ENCODE peak calls at places on chromosomes 3 and 15, in ten cellular contexts. K is A549, H is prostate gland, R is stomach, M is adrenal gland, V is heart left ventricle, O is body of pancreas, W is suprapubic skin, L is breast epithelium, F is lower leg skin. G is an unnamed sample.

GRCh38 chr3:29465836-29466235 is 185.0 kb downstream of the RBMS3 start:
- DNase-seq in K (no peak), H (no peak), R (no peak), M (no peak), V (no peak), O (no peak), W (no peak), L (no peak), F (no peak), G (peak; percentile 10)

GRCh38 chr15:89155656-89156055 is 65.7 kb downstream of the RLBP1 start:
- DNase-seq in K (no peak), H (no peak), R (no peak), M (peak; percentile 86), V (peak; percentile 86), O (no peak), W (no peak), L (no peak), F (no peak), G (no peak)

GRCh38 chr3:159757341-159758060 is 231.1 kb upstream of the IL12A start:
- DNase-seq in K (no peak), H (no peak), R (no peak), M (no peak), V (no peak), O (no peak), W (no peak), L (no peak), F (no peak), G (no peak)

GRCh38 chr15:84807228-84807627 is 9.9 kb upstream of the ALPK3 start:
- DNase-seq in K (no peak), H (no peak), R (no peak), M (no peak), V (no peak), O (no peak), W (no peak), L (no peak), F (no peak), G (no peak)

GRCh38 chr3:35900079-35900478 is 260.8 kb downstream of the ARPP21 start:
- DNase-seq in K (no peak), H (no peak), R (no peak), M (no peak), V (no peak), O (no peak), W (no peak), L (no peak), F (no peak), G (no peak)

GRCh38 chr15:31197497-31198414 is 96.2 kb upstream of the TRPM1 start:
- DNase-seq in K (peak; percentile 62), H (no peak), R (peak; percentile 54), M (no peak), V (no peak), O (peak; percentile 34), W (no peak), L (no peak), F (no peak), G (peak; percentile 30)

GRCh38 chr3:148075829-148076716 is 621.6 kb upstream of the AGTR1 start:
- DNase-seq in K (peak; percentile 62), H (no peak), R (no peak), M (peak; percentile 26), V (no peak), O (peak; percentile 1), W (no peak), L (no peak), F (no peak), G (peak; percentile 5)

GRCh38 chr15:63088532-63089245 is 33.0 kb upstream of the LACTB start:
- DNase-seq in K (peak; percentile 52), H (no peak), R (no peak), M (no peak), V (no peak), O (no peak), W (no peak), L (no peak), F (no peak), G (no peak)

GRCh38 chr15:92907229-92907628 is 7.1 kb downstream of the CHD2 start:
- DNase-seq in K (peak; percentile 44), H (peak; percentile 2), R (no peak), M (no peak), V (no peak), O (no peak), W (no peak), L (no peak), F (no peak), G (no peak)

GRCh38 chr3:141945726-141946125 is 69.3 kb downstream of the ATP1B3 start:
- DNase-seq in K (no peak), H (no peak), R (no peak), M (no peak), V (no peak), O (no peak), W (peak; percentile 66), L (no peak), F (no peak), G (no peak)

GRCh38 chr3:50542177-50543034 is 25.1 kb downstream of the C3orf18 start:
- DNase-seq in K (peak; percentile 42), H (peak; percentile 60), R (peak; percentile 84), M (peak; percentile 70), V (peak; percentile 51), O (peak; percentile 73), W (no peak), L (peak; percentile 60), F (peak; percentile 63), G (peak; percentile 90)

GRCh38 chr3:123632161-123632655 is 47.4 kb upstream of the HACD2 start:
- DNase-seq in K (peak; percentile 30), H (peak; percentile 77), R (no peak), M (peak; percentile 43), V (no peak), O (no peak), W (no peak), L (peak; percentile 85), F (no peak), G (no peak)

GRCh38 chr3:104564045-104564643 is 802.6 kb upstream of the ALCAM start:
- DNase-seq in K (peak; percentile 60), H (peak; percentile 47), R (peak; percentile 75), M (peak; percentile 69), V (no peak), O (peak; percentile 50), W (no peak), L (no peak), F (peak; percentile 62), G (no peak)

GRCh38 chr3:71194785-71195184 is 388.7 kb downstream of the FOXP1 start:
- DNase-seq in K (no peak), H (no peak), R (no peak), M (no peak), V (no peak), O (no peak), W (no peak), L (no peak), F (no peak), G (no peak)

DNA sequence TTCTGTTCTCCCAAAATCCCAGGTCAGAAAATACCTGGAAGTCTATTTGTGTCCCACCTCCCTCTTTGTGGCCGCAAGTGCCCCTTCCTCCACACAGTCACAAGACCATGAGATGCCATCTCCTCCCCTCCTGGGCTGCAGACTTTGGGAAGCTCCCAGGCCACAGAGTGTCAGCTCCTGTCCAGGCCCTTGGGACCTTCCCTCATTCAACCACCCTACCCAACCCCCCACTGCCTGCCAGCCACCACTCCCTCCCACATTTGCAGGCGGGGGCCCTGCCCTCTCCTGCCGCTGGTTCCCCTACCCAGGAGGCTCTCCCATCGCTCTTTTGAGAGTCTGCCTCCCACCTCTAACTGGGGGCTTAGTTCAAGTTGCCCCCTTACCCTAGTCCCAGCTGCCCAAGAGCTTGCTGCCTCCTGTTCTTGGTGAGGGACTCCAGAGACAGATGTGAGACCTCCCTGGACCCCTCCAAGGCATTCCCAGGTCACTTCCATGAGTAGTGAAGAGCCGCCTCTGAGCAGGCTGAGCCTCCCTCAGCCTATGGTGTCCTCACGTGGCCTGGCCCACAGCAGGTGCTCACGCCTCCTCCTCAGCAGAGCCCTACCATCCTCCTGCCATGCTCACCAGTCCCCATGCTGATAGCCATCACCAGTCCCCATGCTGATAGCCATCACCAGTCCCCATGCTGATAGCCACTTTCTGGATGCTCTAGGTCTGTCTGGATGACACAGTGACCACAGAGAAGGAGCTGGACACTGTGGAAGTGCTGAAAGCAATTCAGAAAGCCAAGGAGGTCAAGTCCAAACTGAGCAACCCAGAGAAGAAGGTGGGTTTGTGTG is 15.9 kb upstream of the STAB1 start:
- DNase-seq in K (no peak), H (no peak), R (no peak), M (no peak), V (no peak), O (no peak), W (no peak), L (no peak), F (no peak), G (no peak)
- TF ChIP-seq POLR2A in K (no peak), H (no peak), R (no peak), M (no peak), V (no peak), O (no peak), W (no peak), L (no peak), F (no peak), G (no peak)

GRCh38 chr3:58047806-58048205 is 39.6 kb downstream of the FLNB start:
- DNase-seq in K (no peak), H (no peak), R (no peak), M (no peak), V (no peak), O (no peak), W (no peak), L (no peak), F (no peak), G (no peak)
- TF ChIP-seq POLR2A in K (no peak), H (no peak), R (no peak), M (no peak), V (no peak), O (no peak), W (no peak), L (no peak), F (no peak), G (no peak)

GRCh38 chr15:58306591-58307312 is 125.0 kb upstream of the LIPC start:
- DNase-seq in K (no peak), H (peak; percentile 50), R (no peak), M (no peak), V (no peak), O (no peak), W (no peak), L (no peak), F (no peak), G (no peak)
- TF ChIP-seq POLR2A in K (no peak), H (no peak), R (no peak), M (no peak), V (no peak), O (no peak), W (no peak), L (no peak), F (no peak), G (no peak)

DNA sequence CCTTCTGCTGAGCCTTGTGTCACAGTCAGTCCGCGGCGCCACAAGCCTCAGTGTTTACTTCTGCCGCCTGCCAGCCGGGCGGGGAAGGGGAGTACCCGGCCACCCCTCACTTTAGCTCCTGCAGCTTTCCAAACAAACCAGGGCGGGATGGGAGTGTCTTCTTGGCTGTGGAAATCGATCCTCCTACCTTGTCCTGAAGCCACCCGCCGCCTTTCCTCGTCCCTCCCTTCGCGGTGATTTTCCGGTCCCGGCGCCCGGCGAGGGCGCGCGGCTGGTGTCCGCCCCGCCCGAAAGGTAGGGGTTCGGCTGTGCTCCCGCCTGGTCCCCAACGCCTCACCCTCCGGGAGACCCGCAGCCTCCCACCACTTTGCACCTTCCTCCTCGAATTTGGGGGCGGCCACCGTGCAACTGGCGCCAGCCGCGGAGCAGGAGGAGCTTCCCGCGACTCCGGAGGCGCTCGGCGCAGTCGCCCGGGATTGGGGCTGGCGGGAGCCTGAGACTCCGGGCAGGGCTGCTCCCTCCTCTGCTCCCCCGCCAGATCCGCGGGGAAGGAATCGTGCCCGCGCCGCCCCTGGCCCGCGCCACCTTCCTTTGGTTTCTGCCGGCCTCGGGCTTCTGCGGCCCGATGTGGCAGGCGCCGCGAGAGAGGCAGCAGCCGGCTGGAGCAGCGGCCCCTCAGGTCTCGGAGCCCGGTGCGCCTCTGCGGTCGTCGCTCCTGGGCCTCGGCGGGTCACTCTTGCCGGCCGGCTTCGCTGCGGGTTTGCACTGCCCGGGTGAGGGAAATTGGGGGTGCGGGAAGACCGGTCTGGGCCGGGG is 30.7 kb upstream of the ST3GAL6 start:
- DNase-seq in K (peak; percentile 31), H (peak; percentile 83), R (peak; percentile 61), M (peak; percentile 77), V (peak; percentile 73), O (peak; percentile 54), W (peak; percentile 84), L (peak; percentile 34), F (peak; percentile 65), G (peak; percentile 55)
- TF ChIP-seq POLR2A in K (peak; percentile 33), H (peak; percentile 24), R (no peak), M (peak; percentile 78), V (peak; percentile 65), O (no peak), W (no peak), L (no peak), F (no peak), G (peak; percentile 20)

G was measured in H54.